ENCODE peak calls at places on chromosomes 4 and X, in ten cellular contexts. V is heart right ventricle; J is nephron progenitor cell; F is T-helper 9 cell; X is fibroblast of the aortic adventitia; D is SW 1271; S is fibroblast of mammary gland; T is stimulated activated CD8-positive, alpha-beta memory T cell treated with anti-CD3 and anti-CD28 coated beads, Interleukin-4, amount 100 ng/mL, for 24 hours; R is GM13977; A is activated naive CD4-positive, alpha-beta T cell. W is an unnamed sample.
A peak's percentile ranks its signal among the peaks of the same experiment; 100 is the strongest.

GRCh38 chr4:40924793-40925117 is 175.0 kb downstream of the NSUN7 start:
- DNase-seq in R (no peak), F (no peak), V (no peak), D (no peak), X (no peak), A (no peak), J (no peak), S (no peak), T (no peak), W (no peak)

GRCh38 chrX:110671068-110671803 is 124.4 kb downstream of the CHRDL1 start:
- DNase-seq in A (no peak), V (no peak), F (no peak), D (no peak), T (no peak), X (peak; percentile 3), J (no peak), R (no peak), S (peak; percentile 52), W (no peak)

GRCh38 chr4:80186666-80187065 is 10.6 kb upstream of the PRDM8 start:
- DNase-seq in D (no peak), R (peak; percentile 15), F (no peak), S (no peak), X (no peak), J (no peak), V (no peak), A (no peak), T (no peak), W (no peak)

GRCh38 chr4:78293841-78294301 is 236.7 kb downstream of the FRAS1 start:
- DNase-seq in V (no peak), A (no peak), R (no peak), F (no peak), J (no peak), T (no peak), D (peak; percentile 23), S (peak; percentile 84), X (peak; percentile 90), W (no peak)

GRCh38 chr4:749771-750666 is 44.4 kb downstream of the PCGF3 start:
- DNase-seq in A (no peak), R (no peak), D (no peak), V (peak; percentile 23), T (no peak), S (peak; percentile 89), J (no peak), X (peak; percentile 80), F (no peak), W (no peak)

GRCh38 chr4:55635760-55636621 is at the start of gene NMU:
- DNase-seq in R (peak; percentile 68), X (no peak), V (peak; percentile 34), A (no peak), J (peak; percentile 72), S (peak; percentile 14), T (peak; percentile 8), F (peak; percentile 1), D (no peak), W (no peak)

GRCh38 chr4:147777456-147778091 is 45.7 kb downstream of the ARHGAP10 start:
- DNase-seq in F (no peak), V (no peak), S (peak; percentile 52), J (no peak), D (peak; percentile 45), X (no peak), A (no peak), R (no peak), T (no peak), W (no peak)

GRCh38 chrX:134006484-134007161 is 21.2 kb upstream of the GPC3 start:
- DNase-seq in V (no peak), S (no peak), J (no peak), X (no peak), F (no peak), R (no peak), T (no peak), D (no peak), A (no peak), W (no peak)

GRCh38 chr4:174334628-174335027 is 50.9 kb downstream of the CEP44 start:
- DNase-seq in J (no peak), T (no peak), S (no peak), V (no peak), F (no peak), X (no peak), R (peak; percentile 35), A (no peak), D (no peak), W (no peak)

GRCh38 chrX:18899796-18900380 is 84.0 kb downstream of the PHKA2 start:
- DNase-seq in D (no peak), R (peak; percentile 54), X (peak; percentile 4), V (no peak), F (no peak), T (no peak), J (peak; percentile 21), S (peak; percentile 11), A (no peak), W (no peak)

GRCh38 chrX:29496636-29497180 is 718.7 kb upstream of the MAGEB2 start:
- DNase-seq in J (no peak), A (no peak), T (no peak), F (no peak), D (no peak), S (no peak), X (no peak), R (no peak), V (no peak), W (no peak)

GRCh38 chrX:17559728-17560379 is 177.4 kb upstream of the SCML1 start:
- DNase-seq in J (no peak), V (no peak), X (peak; percentile 91), F (no peak), D (peak; percentile 16), T (no peak), S (peak; percentile 88), R (no peak), A (no peak), W (no peak)

GRCh38 chr4:2891294-2891693 is 47.6 kb downstream of the ADD1 start:
- DNase-seq in J (no peak), D (no peak), X (peak; percentile 66), R (no peak), S (peak; percentile 71), V (no peak), F (no peak), T (no peak), A (no peak), W (no peak)

GRCh38 chr4:1973218-1973617 is 35.6 kb downstream of the NELFA start:
- DNase-seq in S (no peak), D (no peak), A (no peak), F (no peak), R (no peak), V (no peak), T (no peak), X (no peak), J (no peak), W (no peak)

GRCh38 chr4:41622816-41623215 is 84.9 kb downstream of the LIMCH1 start:
- DNase-seq in D (no peak), J (no peak), A (no peak), X (no peak), T (no peak), R (no peak), S (no peak), F (no peak), V (no peak), W (no peak)

GRCh38 chr4:76457885-76458284 is 22.9 kb downstream of the SHROOM3 start:
- DNase-seq in T (no peak), V (no peak), D (no peak), S (no peak), A (no peak), X (peak; percentile 13), F (no peak), J (no peak), R (no peak), W (no peak)

GRCh38 chr4:122746485-122746965 is 14.0 kb downstream of the BBS12 start:
- DNase-seq in X (no peak), A (no peak), F (no peak), R (no peak), T (no peak), V (no peak), J (no peak), D (no peak), S (peak; percentile 48), W (no peak)

GRCh38 chrX:68980906-68981616 is 152.2 kb downstream of the EFNB1 start:
- DNase-seq in J (no peak), V (no peak), S (no peak), A (no peak), D (no peak), F (no peak), X (no peak), R (no peak), T (no peak), W (no peak)

GRCh38 chrX:109281478-109282275 is 200.2 kb downstream of the GUCY2F start:
- DNase-seq in A (no peak), F (no peak), R (no peak), T (no peak), J (no peak), S (no peak), V (no peak), X (peak; percentile 81), D (no peak), W (no peak)

GRCh38 chr4:104795264-104795934 is 300.7 kb upstream of the CXXC4 start:
- DNase-seq in T (no peak), R (peak; percentile 25), D (no peak), F (no peak), X (no peak), A (no peak), V (no peak), J (no peak), S (no peak), W (no peak)

GRCh38 chr4:152614337-152614736 is 65.5 kb downstream of the TMEM154 start:
- DNase-seq in T (no peak), R (no peak), A (no peak), F (no peak), X (no peak), J (no peak), D (no peak), V (no peak), S (no peak), W (no peak)

GRCh38 chr4:102449751-102450352 is 51.3 kb upstream of the NFKB1 start:
- DNase-seq in R (peak; percentile 58), V (no peak), A (no peak), X (peak; percentile 76), F (peak; percentile 21), S (peak; percentile 68), J (peak; percentile 30), T (no peak), D (peak; percentile 47), W (peak; percentile 25)

W was measured in effector memory CD4-positive, alpha-beta T cell.